ENCODE peak calls at places on chromosomes 1 and 21, in ten cellular contexts. K is tibial nerve; B is neural crest cell; L is psoas muscle; E is heart right ventricle; U is NCI-H1930; W is CD8-positive, alpha-beta T cell; S is stimulated activated CD4-positive, alpha-beta T cell treated with anti-CD3 and anti-CD28 coated beads, Interleukin-4, amount 100 ng/mL, for 1 hour; J is memory B cell; V is T47D. C is an unnamed sample.

GRCh38 chr1:227766015-227766634 is 30.9 kb downstream of the SNAP47 start:
- DNase-seq in K (no peak), B (no peak), L (no peak), E (no peak), U (peak), W (peak), S (peak), J (no peak), V (no peak), C (no peak)

GRCh38 chr1:152902676-152903075 is 5.7 kb upstream of the IVL start:
- DNase-seq in K (no peak), B (no peak), L (no peak), E (no peak), U (no peak), W (no peak), S (no peak), J (no peak), V (no peak), C (no peak)

GRCh38 chr1:58062635-58063034 is 483.9 kb downstream of the OMA1 start:
- DNase-seq in K (no peak), B (no peak), L (no peak), E (no peak), U (no peak), W (no peak), S (no peak), J (no peak), V (no peak), C (no peak)

GRCh38 chr21:28971171-28971570 is 21.5 kb downstream of the LTN1 start:
- DNase-seq in K (no peak), B (no peak), L (no peak), E (no peak), U (no peak), W (no peak), S (no peak), J (no peak), V (no peak), C (no peak)

GRCh38 chr1:53460211-53460634 is 1.0 kb downstream of the DMRTB1 start:
- DNase-seq in K (no peak), B (no peak), L (no peak), E (no peak), U (no peak), W (no peak), S (no peak), J (no peak), V (no peak), C (no peak)

GRCh38 chr1:204751480-204751879 is 65.9 kb upstream of the LRRN2 start:
- DNase-seq in K (no peak), B (no peak), L (no peak), E (no peak), U (no peak), W (no peak), S (no peak), J (no peak), V (no peak), C (no peak)

GRCh38 chr1:88961081-88961480 is 31.3 kb downstream of the KYAT3 start:
- DNase-seq in K (no peak), B (no peak), L (no peak), E (no peak), U (no peak), W (no peak), S (no peak), J (no peak), V (no peak), C (no peak)

GRCh38 chr1:86231076-86231475 is 74.5 kb upstream of the COL24A1 start:
- DNase-seq in K (no peak), B (no peak), L (no peak), E (no peak), U (no peak), W (no peak), S (no peak), J (no peak), V (no peak), C (no peak)

GRCh38 chr1:53299233-53299632 is 28.6 kb downstream of the LRP8 start:
- DNase-seq in K (no peak), B (no peak), L (no peak), E (no peak), U (no peak), W (no peak), S (no peak), J (no peak), V (no peak), C (no peak)

GRCh38 chr1:65558215-65558614 is 137.7 kb downstream of the LEPR start:
- DNase-seq in K (no peak), B (no peak), L (no peak), E (no peak), U (no peak), W (no peak), S (no peak), J (no peak), V (no peak), C (no peak)

GRCh38 chr1:187527346-187527745 is 698.6 kb downstream of the PLA2G4A start:
- DNase-seq in K (no peak), B (no peak), L (no peak), E (no peak), U (no peak), W (no peak), S (no peak), J (no peak), V (no peak), C (no peak)

GRCh38 chr1:2343023-2343935 is 48.1 kb downstream of the MORN1 start:
- DNase-seq in K (no peak), B (no peak), L (peak), E (peak), U (no peak), W (no peak), S (no peak), J (no peak), V (no peak), C (no peak)

GRCh38 chr1:162070094-162070748 is 730 bp downstream of the NOS1AP start:
- DNase-seq in K (no peak), B (no peak), L (no peak), E (no peak), U (no peak), W (peak), S (peak), J (no peak), V (peak), C (no peak)